ENCODE peak calls at places on chromosomes 6 and 20, in eight cellular contexts. P is breast epithelium, Q is cardiac muscle cell, U is neural progenitor cell, L is astrocyte of the cerebellum, X is kidney, E is pancreas, M is BE2C. D is an unnamed sample.

GRCh38 chr6:38091626-38092025 is 272.1 kb downstream of the ZFAND3 start:
- DNase-seq in E (no peak), L (no peak), X (no peak), U (no peak), P (no peak), Q (no peak), M (no peak), D (no peak)

GRCh38 chr20:60993647-60994046 is 258.4 kb upstream of the CDH4 start:
- DNase-seq in X (no peak), M (no peak), L (no peak), Q (no peak), U (no peak), E (no peak), P (no peak), D (no peak)

GRCh38 chr6:52263709-52264320 is 19.5 kb upstream of the IL17F start:
- DNase-seq in M (peak), E (peak), U (peak), X (peak), P (peak), Q (peak), L (peak), D (no peak)

GRCh38 chr6:134245041-134245440 is 72.9 kb downstream of the SGK1 start:
- DNase-seq in L (peak), E (no peak), Q (peak), M (no peak), U (no peak), P (no peak), X (no peak), D (no peak)

GRCh38 chr6:169263836-169264608 is 10.4 kb upstream of the THBS2 start:
- DNase-seq in Q (peak), U (no peak), X (no peak), P (no peak), L (peak), E (no peak), M (peak), D (no peak)

GRCh38 chr6:135358251-135358821 is 139.2 kb downstream of the AHI1 start:
- DNase-seq in P (no peak), L (peak), U (no peak), Q (peak), E (no peak), M (no peak), X (no peak), D (peak)

GRCh38 chr6:26455357-26455970 is 2.3 kb upstream of the BTN2A1 start:
- DNase-seq in U (no peak), X (no peak), L (no peak), P (no peak), Q (no peak), M (no peak), E (no peak), D (no peak)

GRCh38 chr6:5287205-5287965 is 26.1 kb downstream of the FARS2 start:
- DNase-seq in E (no peak), M (no peak), X (no peak), Q (peak), U (no peak), L (peak), P (no peak), D (peak)

GRCh38 chr6:6057442-6058053 is 50.8 kb upstream of the NRN1 start:
- DNase-seq in P (no peak), U (peak), X (no peak), Q (peak), E (no peak), M (no peak), L (peak), D (peak)

GRCh38 chr6:125558907-125559306 is 190.5 kb upstream of the HEY2 start:
- DNase-seq in Q (no peak), X (no peak), M (no peak), P (no peak), E (no peak), U (no peak), L (no peak), D (no peak)

GRCh38 chr6:27478141-27478705 is 5.3 kb upstream of the ZNF184 start:
- DNase-seq in Q (peak), M (no peak), L (no peak), U (no peak), E (no peak), X (no peak), P (no peak), D (no peak)

GRCh38 chr6:148866657-148867268 is 119.9 kb downstream of the UST start:
- DNase-seq in X (no peak), Q (no peak), E (no peak), M (no peak), P (no peak), L (no peak), U (no peak), D (no peak)

GRCh38 chr6:136230219-136230980 is 19.7 kb downstream of the MTFR2 start:
- DNase-seq in E (no peak), X (no peak), U (no peak), Q (no peak), L (no peak), M (no peak), P (no peak), D (no peak)

GRCh38 chr6:120211955-120212792 is 862.6 kb upstream of the MAN1A1 start:
- DNase-seq in X (no peak), P (no peak), E (no peak), L (peak), U (no peak), Q (peak), M (no peak), D (no peak)

GRCh38 chr20:42018979-42019378 is 400.8 kb upstream of the CHD6 start:
- DNase-seq in Q (no peak), E (no peak), L (no peak), X (no peak), M (peak), P (no peak), U (peak), D (no peak)

GRCh38 chr6:112034236-112034990 is 19.5 kb upstream of the CCN6 start:
- DNase-seq in E (no peak), Q (no peak), L (no peak), P (no peak), M (no peak), U (no peak), X (no peak), D (no peak)

GRCh38 chr6:30200551-30201281 is 12.5 kb downstream of the TRIM26 start:
- DNase-seq in P (no peak), E (no peak), U (no peak), Q (no peak), L (no peak), M (no peak), X (no peak), D (no peak)

GRCh38 chr6:33490198-33490597 is 35.8 kb downstream of the ZBTB9 start:
- DNase-seq in L (no peak), E (no peak), X (no peak), U (no peak), Q (no peak), M (no peak), P (no peak), D (no peak)

GRCh38 chr20:63829943-63830820 is 882 bp downstream of the ZBTB46 start:
- DNase-seq in L (no peak), M (no peak), E (no peak), Q (no peak), U (peak), P (no peak), X (peak), D (no peak)

GRCh38 chr6:137191670-137192069 is 18.2 kb upstream of the IL22RA2 start:
- DNase-seq in P (no peak), X (no peak), U (no peak), E (no peak), M (no peak), L (no peak), Q (no peak), D (no peak)

GRCh38 chr6:36851149-36851614 is 11.9 kb upstream of the CPNE5 start:
- DNase-seq in E (no peak), L (peak), U (peak), M (peak), P (peak), Q (peak), X (no peak), D (peak)

GRCh38 chr6:154767419-154767818 is 34.2 kb downstream of the SCAF8 start:
- DNase-seq in P (no peak), M (no peak), X (no peak), E (no peak), L (no peak), Q (no peak), U (no peak), D (no peak)

GRCh38 chr20:49399329-49399728 is 83.1 kb downstream of the KCNB1 start:
- DNase-seq in U (no peak), X (no peak), P (no peak), Q (peak), M (no peak), E (no peak), L (no peak), D (no peak)

GRCh38 chr6:15420959-15421438 is 175.1 kb downstream of the JARID2 start:
- DNase-seq in Q (no peak), X (no peak), E (no peak), L (no peak), U (no peak), P (no peak), M (no peak), D (no peak)

GRCh38 chr20:1005452-1006027 is 3.4 kb upstream of the RSPO4 start:
- DNase-seq in M (no peak), P (no peak), Q (peak), X (no peak), U (peak), L (no peak), E (no peak), D (no peak)

GRCh38 chr6:26554669-26555504 is 16.7 kb downstream of the HMGN4 start:
- DNase-seq in L (no peak), P (no peak), E (no peak), M (peak), Q (peak), U (peak), X (no peak), D (no peak)

GRCh38 chr6:132330759-132331158 is 70.5 kb downstream of the MOXD1 start:
- DNase-seq in U (no peak), P (no peak), L (no peak), M (no peak), X (no peak), Q (no peak), E (no peak), D (no peak)

GRCh38 chr20:57501461-57502330 is 23.2 kb downstream of the CTCFL start:
- DNase-seq in E (no peak), M (peak), X (no peak), U (peak), P (no peak), L (no peak), Q (peak), D (no peak)

GRCh38 chr6:95545226-95545625 is 32.1 kb upstream of the MANEA start:
- DNase-seq in E (no peak), L (no peak), X (no peak), Q (peak), U (no peak), M (no peak), P (no peak), D (no peak)

GRCh38 chr6:150541587-150541986 is 58.1 kb upstream of the PLEKHG1 start:
- DNase-seq in M (no peak), L (no peak), U (no peak), Q (no peak), E (no peak), P (no peak), X (no peak), D (no peak)

GRCh38 chr20:539236-539635 is 4.4 kb downstream of the CSNK2A1 start:
- DNase-seq in M (no peak), U (no peak), P (no peak), L (no peak), X (no peak), Q (no peak), E (no peak), D (no peak)

GRCh38 chr6:33785766-33786165 is 3.2 kb downstream of the LEMD2 start:
- DNase-seq in X (no peak), U (no peak), M (no peak), E (no peak), Q (peak), L (no peak), P (no peak), D (no peak)

GRCh38 chr6:144898741-144899140 is 613.6 kb downstream of the UTRN start:
- DNase-seq in P (no peak), L (no peak), X (no peak), U (no peak), E (no peak), M (no peak), Q (no peak), D (no peak)

GRCh38 chr20:47727170-47727880 is 58.0 kb downstream of the SULF2 start:
- DNase-seq in P (no peak), U (no peak), L (no peak), M (no peak), X (peak), E (no peak), Q (no peak), D (no peak)

GRCh38 chr20:32285621-32286334 is 8.3 kb downstream of the KIF3B start:
- DNase-seq in M (no peak), P (no peak), L (no peak), U (no peak), Q (no peak), X (no peak), E (no peak), D (peak)

GRCh38 chr6:21593927-21594421 is 423 bp downstream of the SOX4 start:
- DNase-seq in M (peak), E (no peak), X (no peak), L (no peak), Q (peak), P (peak), U (peak), D (no peak)

GRCh38 chr6:123716506-123716905 is 79.8 kb upstream of the TRDN start:
- DNase-seq in X (no peak), Q (no peak), L (no peak), P (no peak), E (no peak), M (no peak), U (no peak), D (no peak)

GRCh38 chr20:38581830-38582358 is 897 bp downstream of the ADIG start:
- DNase-seq in M (no peak), X (no peak), E (no peak), P (no peak), L (no peak), U (no peak), Q (no peak), D (no peak)

GRCh38 chr6:111533087-111533784 is 50.2 kb upstream of the REV3L start:
- DNase-seq in L (no peak), M (peak), U (no peak), Q (no peak), E (no peak), P (no peak), X (no peak), D (no peak)

GRCh38 chr6:131290955-131291354 is 155.7 kb downstream of the AKAP7 start:
- DNase-seq in X (no peak), U (no peak), E (no peak), M (no peak), L (no peak), Q (no peak), P (no peak), D (no peak)

GRCh38 chr20:45140836-45141235 is 16.6 kb upstream of the WFDC12 start:
- DNase-seq in U (no peak), E (no peak), X (no peak), P (no peak), M (no peak), Q (no peak), L (no peak), D (no peak)

GRCh38 chr20:45136911-45137310 is 12.6 kb upstream of the WFDC12 start:
- DNase-seq in X (no peak), M (no peak), Q (no peak), E (no peak), P (no peak), U (no peak), L (no peak), D (no peak)

DNA sequence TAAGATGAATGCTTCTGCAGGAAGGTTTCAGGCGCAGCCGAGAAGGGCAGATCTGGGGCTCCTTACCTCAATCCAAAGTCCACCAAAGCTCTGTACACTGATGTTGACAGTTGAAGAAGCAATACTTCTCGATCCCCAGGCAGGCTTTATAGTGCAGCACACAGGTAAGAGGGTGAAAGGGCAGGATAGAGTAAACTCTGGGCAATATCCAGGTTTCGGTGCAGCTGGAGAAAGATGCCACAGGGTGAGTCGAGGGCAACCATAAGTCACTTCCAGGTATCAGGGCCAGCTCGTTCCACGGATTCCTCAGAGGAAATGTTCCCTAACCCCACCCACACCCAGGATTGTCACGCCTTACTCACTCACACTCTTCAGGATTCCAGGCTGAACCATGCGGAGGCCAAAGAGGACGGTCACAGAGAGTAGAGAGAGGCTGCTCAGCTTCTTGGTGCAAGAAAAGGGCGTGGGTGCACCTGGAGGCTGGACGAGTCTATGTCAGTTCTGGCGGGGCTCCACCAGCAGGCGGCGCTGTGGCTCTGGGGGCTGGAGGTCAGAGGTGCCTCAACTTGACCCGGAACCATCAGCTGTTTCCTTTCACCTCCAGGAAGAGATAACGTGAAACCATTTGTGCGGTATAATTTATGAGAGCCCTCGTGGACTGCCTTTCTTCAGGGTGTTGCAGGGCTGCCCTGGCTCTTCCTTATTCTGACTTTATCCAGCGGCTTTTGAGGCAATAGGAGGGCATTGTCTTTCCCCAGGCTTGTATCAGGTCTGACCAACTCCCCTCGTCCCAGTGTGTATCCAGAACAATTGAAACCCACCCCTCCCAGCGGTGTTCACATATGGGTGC is 14.4 kb upstream of the WFDC12 start:
- DNase-seq in P (no peak), M (peak), U (peak), L (no peak), Q (peak), E (peak), X (peak), D (no peak)
- TF ChIP-seq CTCF in P (peak), M (peak), U (peak), L (peak), Q (peak), E (peak), X (peak), D (peak)

GRCh38 chr6:163579111-163579879 is 164.8 kb downstream of the QKI start:
- DNase-seq in Q (no peak), L (no peak), X (peak), E (no peak), P (no peak), U (peak), M (no peak), D (no peak)
- H3K4me3 ChIP-seq in Q (no peak), L (no peak), X (no peak), E (no peak), P (no peak), U (no peak), M (no peak), D (no peak)

DNA sequence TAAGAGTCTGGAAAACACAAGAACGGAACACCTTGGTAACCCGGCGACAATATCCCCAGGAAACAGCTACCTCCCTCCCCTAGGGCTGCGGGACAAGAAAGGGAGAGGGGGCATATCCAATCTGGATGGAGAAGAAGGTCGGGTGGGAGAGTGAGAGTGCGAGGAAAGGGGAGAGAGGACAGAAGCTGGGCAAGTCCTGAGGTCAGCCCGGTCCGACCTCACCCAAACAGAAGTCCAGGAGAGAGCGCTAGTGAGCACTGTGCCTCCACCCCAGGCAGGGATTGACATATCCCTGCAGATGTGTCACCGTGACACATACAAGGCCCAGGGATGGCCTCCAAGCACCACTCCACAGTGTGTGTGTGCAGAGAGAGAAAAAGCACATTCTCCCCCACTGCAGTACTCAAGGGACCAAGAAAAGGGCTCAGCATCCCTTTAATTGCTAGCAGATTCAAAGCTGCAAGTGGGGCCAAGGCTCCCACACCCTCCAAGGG is 3.3 kb downstream of the PXDC1 start:
- DNase-seq in Q (peak), X (peak), E (peak), L (no peak), P (no peak), M (peak), U (peak), D (peak)
- TF ChIP-seq CTCF in Q (peak), X (peak), E (peak), L (peak), P (peak), M (peak), U (peak), D (peak)

GRCh38 chr20:51531141-51531710 is 11.3 kb downstream of the NFATC2 start:
- DNase-seq in X (no peak), L (no peak), Q (no peak), M (no peak), P (no peak), U (no peak), E (no peak), D (no peak)

GRCh38 chr20:51528263-51529026 is 14.1 kb downstream of the NFATC2 start:
- DNase-seq in E (no peak), Q (no peak), M (no peak), P (no peak), X (no peak), L (no peak), U (no peak), D (no peak)

GRCh38 chr20:51529027-51529749 is 13.3 kb downstream of the NFATC2 start:
- DNase-seq in P (no peak), M (no peak), X (no peak), L (no peak), E (no peak), U (no peak), Q (peak), D (no peak)

GRCh38 chr20:51531712-51532456 is 10.6 kb downstream of the NFATC2 start:
- DNase-seq in M (no peak), L (no peak), E (no peak), P (no peak), U (no peak), Q (no peak), X (no peak), D (no peak)

DNA sequence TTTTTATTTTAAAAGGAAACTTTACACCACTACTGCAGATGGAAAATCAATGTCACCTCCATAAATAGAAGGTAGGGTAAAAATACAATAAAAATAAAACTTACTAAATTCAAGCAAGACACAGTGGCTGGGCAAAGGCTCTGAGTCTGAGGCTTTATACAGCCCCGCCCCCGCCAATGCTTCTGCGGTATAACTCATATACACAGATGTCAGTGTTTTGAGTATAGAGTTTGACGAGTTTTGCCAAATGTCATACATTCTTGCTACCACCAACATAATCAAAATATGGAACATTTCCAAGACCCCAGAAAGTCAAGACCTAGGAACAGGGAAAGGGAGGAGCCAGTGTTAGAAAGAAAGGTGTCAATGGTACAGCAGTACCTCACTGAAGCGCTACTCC is 12.8 kb downstream of the NFATC2 start:
- DNase-seq in M (no peak), U (no peak), X (no peak), E (no peak), P (no peak), Q (no peak), L (no peak), D (no peak)
- H3K4me3 ChIP-seq in M (no peak), U (no peak), X (no peak), E (no peak), P (no peak), Q (no peak), L (no peak), D (no peak)

DNA sequence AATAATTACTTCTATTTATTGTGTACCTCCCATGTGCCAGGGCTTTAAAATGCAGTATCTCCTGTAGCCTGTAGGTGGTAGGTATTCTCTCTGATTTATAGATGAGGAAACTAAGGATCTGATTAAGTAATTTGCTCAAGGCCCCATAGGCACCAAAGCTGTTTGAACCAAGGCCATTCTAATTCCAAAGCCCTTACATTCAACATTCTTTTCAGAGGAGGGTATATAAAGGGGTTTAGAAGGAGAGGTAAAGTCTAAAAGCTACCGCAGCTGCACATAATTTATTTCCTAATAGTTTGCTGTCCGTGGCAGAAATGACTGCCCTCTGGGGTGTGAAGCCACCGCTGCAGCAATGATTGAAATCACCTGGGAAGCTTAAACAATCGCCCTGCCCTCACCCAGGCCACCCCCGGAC is 95.0 kb upstream of the FAM8A1 start:
- DNase-seq in U (no peak), X (no peak), L (no peak), Q (peak), M (no peak), P (no peak), E (no peak), D (no peak)
- TF ChIP-seq CTCF in U (peak), X (no peak), L (peak), Q (no peak), M (peak), P (no peak), E (no peak), D (no peak)

D was measured in HFF-Myc.